ENCODE peak calls at places on chromosome 20, in five cellular contexts. One of them, this sample, is unnamed.

GRCh38 chr20:36465109-36466080 is 75.9 kb upstream of the MYL9 start:
- DNase-seq in heart left ventricle: no peak
- DNase-seq in PC-3: peak; percentile 91
- DNase-seq in tibial artery: peak; percentile 68
- DNase-seq in hepatocyte: peak; percentile 70
- DNase-seq in this sample: no peak

GRCh38 chr20:51488331-51488730 is 54.2 kb downstream of the NFATC2 start:
- DNase-seq in heart left ventricle: no peak
- DNase-seq in PC-3: no peak
- DNase-seq in tibial artery: no peak
- DNase-seq in hepatocyte: no peak
- DNase-seq in this sample: no peak

GRCh38 chr20:13567663-13568062 is 71.1 kb downstream of the TASP1 start:
- DNase-seq in heart left ventricle: no peak
- DNase-seq in PC-3: no peak
- DNase-seq in tibial artery: no peak
- DNase-seq in hepatocyte: no peak
- DNase-seq in this sample: no peak

GRCh38 chr20:56554869-56555268 is 21.8 kb downstream of the FAM209B start:
- DNase-seq in heart left ventricle: peak; percentile 76
- DNase-seq in PC-3: peak; percentile 99
- DNase-seq in tibial artery: no peak
- DNase-seq in hepatocyte: peak; percentile 75
- DNase-seq in this sample: peak; percentile 37

GRCh38 chr20:51563141-51563596 is 20.6 kb upstream of the NFATC2 start:
- DNase-seq in heart left ventricle: no peak
- DNase-seq in PC-3: no peak
- DNase-seq in tibial artery: no peak
- DNase-seq in hepatocyte: peak; percentile 29
- DNase-seq in this sample: no peak

GRCh38 chr20:24891546-24892393 is 57.3 kb upstream of the CST7 start:
- DNase-seq in heart left ventricle: no peak
- DNase-seq in PC-3: no peak
- DNase-seq in tibial artery: no peak
- DNase-seq in hepatocyte: no peak
- DNase-seq in this sample: no peak

GRCh38 chr20:40646321-40647212 is 42.5 kb downstream of the MAFB start:
- DNase-seq in heart left ventricle: no peak
- DNase-seq in PC-3: no peak
- DNase-seq in tibial artery: no peak
- DNase-seq in hepatocyte: no peak
- DNase-seq in this sample: peak; percentile 28

GRCh38 chr20:53872081-53872541 is 198.3 kb downstream of the BCAS1 start:
- DNase-seq in heart left ventricle: no peak
- DNase-seq in PC-3: no peak
- DNase-seq in tibial artery: no peak
- DNase-seq in hepatocyte: no peak
- DNase-seq in this sample: no peak

GRCh38 chr20:14616003-14616402 is 278.6 kb upstream of the FLRT3 start:
- DNase-seq in heart left ventricle: no peak
- DNase-seq in PC-3: peak; percentile 89
- DNase-seq in tibial artery: no peak
- DNase-seq in hepatocyte: no peak
- DNase-seq in this sample: no peak

GRCh38 chr20:24784607-24785006 is 164.5 kb upstream of the CST7 start:
- DNase-seq in heart left ventricle: no peak
- DNase-seq in PC-3: no peak
- DNase-seq in tibial artery: no peak
- DNase-seq in hepatocyte: no peak
- DNase-seq in this sample: no peak

GRCh38 chr20:50578061-50578777 is 68.0 kb downstream of the PTPN1 start:
- DNase-seq in heart left ventricle: no peak
- DNase-seq in PC-3: no peak
- DNase-seq in tibial artery: no peak
- DNase-seq in hepatocyte: no peak
- DNase-seq in this sample: no peak

GRCh38 chr20:40711078-40711477 is 22.0 kb upstream of the MAFB start:
- DNase-seq in heart left ventricle: no peak
- DNase-seq in PC-3: no peak
- DNase-seq in tibial artery: no peak
- DNase-seq in hepatocyte: no peak
- DNase-seq in this sample: peak; percentile 13

GRCh38 chr20:25223179-25223661 is 24.7 kb upstream of the PYGB start:
- DNase-seq in heart left ventricle: no peak
- DNase-seq in PC-3: peak; percentile 99
- DNase-seq in tibial artery: peak; percentile 56
- DNase-seq in hepatocyte: peak; percentile 84
- DNase-seq in this sample: peak; percentile 39

GRCh38 chr20:50320910-50321796 is 130.5 kb downstream of the CEBPB start:
- DNase-seq in heart left ventricle: peak; percentile 72
- DNase-seq in PC-3: peak; percentile 98
- DNase-seq in tibial artery: peak; percentile 98
- DNase-seq in hepatocyte: peak; percentile 96
- DNase-seq in this sample: peak; percentile 93

GRCh38 chr20:22374678-22375590 is 209.4 kb downstream of the FOXA2 start:
- DNase-seq in heart left ventricle: no peak
- DNase-seq in PC-3: peak; percentile 76
- DNase-seq in tibial artery: no peak
- DNase-seq in hepatocyte: no peak
- DNase-seq in this sample: no peak

GRCh38 chr20:62248890-62249560 is 10.7 kb downstream of the OSBPL2 start:
- DNase-seq in heart left ventricle: no peak
- DNase-seq in PC-3: no peak
- DNase-seq in tibial artery: no peak
- DNase-seq in hepatocyte: no peak
- DNase-seq in this sample: no peak

GRCh38 chr20:48008850-48009535 is 223.7 kb upstream of the SULF2 start:
- DNase-seq in heart left ventricle: no peak
- DNase-seq in PC-3: no peak
- DNase-seq in tibial artery: no peak
- DNase-seq in hepatocyte: no peak
- DNase-seq in this sample: no peak

GRCh38 chr20:59748555-59749292 is 144.4 kb downstream of the PHACTR3 start:
- DNase-seq in heart left ventricle: no peak
- DNase-seq in PC-3: no peak
- DNase-seq in tibial artery: no peak
- DNase-seq in hepatocyte: no peak
- DNase-seq in this sample: no peak

GRCh38 chr20:50844430-50845100 is 49.7 kb downstream of the BCAS4 start:
- DNase-seq in heart left ventricle: no peak
- DNase-seq in PC-3: peak; percentile 74
- DNase-seq in tibial artery: no peak
- DNase-seq in hepatocyte: no peak
- DNase-seq in this sample: peak; percentile 39

GRCh38 chr20:11098888-11099287 is 425.1 kb upstream of the JAG1 start:
- DNase-seq in heart left ventricle: no peak
- DNase-seq in PC-3: peak; percentile 62
- DNase-seq in tibial artery: no peak
- DNase-seq in hepatocyte: no peak
- DNase-seq in this sample: no peak

GRCh38 chr20:44496976-44497375 is 21.3 kb downstream of the TTPAL start:
- DNase-seq in heart left ventricle: no peak
- DNase-seq in PC-3: peak; percentile 98
- DNase-seq in tibial artery: no peak
- DNase-seq in hepatocyte: no peak
- DNase-seq in this sample: no peak

GRCh38 chr20:44817143-44817910 is 7.0 kb upstream of the RIMS4 start:
- DNase-seq in heart left ventricle: no peak
- DNase-seq in PC-3: no peak
- DNase-seq in tibial artery: no peak
- DNase-seq in hepatocyte: no peak
- DNase-seq in this sample: no peak

GRCh38 chr20:60007452-60007851 is 49.2 kb downstream of the CDH26 start:
- DNase-seq in heart left ventricle: no peak
- DNase-seq in PC-3: no peak
- DNase-seq in tibial artery: no peak
- DNase-seq in hepatocyte: no peak
- DNase-seq in this sample: no peak

GRCh38 chr20:4905195-4905594 is 96.1 kb downstream of the SLC23A2 start:
- DNase-seq in heart left ventricle: no peak
- DNase-seq in PC-3: no peak
- DNase-seq in tibial artery: no peak
- DNase-seq in hepatocyte: no peak
- DNase-seq in this sample: peak; percentile 4

GRCh38 chr20:4912380-4913142 is 88.7 kb downstream of the SLC23A2 start:
- DNase-seq in heart left ventricle: no peak
- DNase-seq in PC-3: no peak
- DNase-seq in tibial artery: no peak
- DNase-seq in hepatocyte: no peak
- DNase-seq in this sample: no peak

GRCh38 chr20:4905612-4906011 is 95.7 kb downstream of the SLC23A2 start:
- DNase-seq in heart left ventricle: no peak
- DNase-seq in PC-3: peak; percentile 12
- DNase-seq in tibial artery: no peak
- DNase-seq in hepatocyte: no peak
- DNase-seq in this sample: no peak

GRCh38 chr20:4913147-4913546 is 88.2 kb downstream of the SLC23A2 start:
- DNase-seq in heart left ventricle: no peak
- DNase-seq in PC-3: no peak
- DNase-seq in tibial artery: no peak
- DNase-seq in hepatocyte: no peak
- DNase-seq in this sample: no peak

GRCh38 chr20:4910951-4911350 is 90.4 kb downstream of the SLC23A2 start:
- DNase-seq in heart left ventricle: no peak
- DNase-seq in PC-3: no peak
- DNase-seq in tibial artery: no peak
- DNase-seq in hepatocyte: no peak
- DNase-seq in this sample: no peak
- H3K27ac ChIP-seq in heart left ventricle: no peak overlapping the region
- H3K27ac ChIP-seq in PC-3: no peak overlapping the region
- H3K27ac ChIP-seq in tibial artery: no peak overlapping the region
- H3K27ac ChIP-seq in hepatocyte: no peak overlapping the region
- H3K27ac ChIP-seq in this sample: no peak overlapping the region

DNA sequence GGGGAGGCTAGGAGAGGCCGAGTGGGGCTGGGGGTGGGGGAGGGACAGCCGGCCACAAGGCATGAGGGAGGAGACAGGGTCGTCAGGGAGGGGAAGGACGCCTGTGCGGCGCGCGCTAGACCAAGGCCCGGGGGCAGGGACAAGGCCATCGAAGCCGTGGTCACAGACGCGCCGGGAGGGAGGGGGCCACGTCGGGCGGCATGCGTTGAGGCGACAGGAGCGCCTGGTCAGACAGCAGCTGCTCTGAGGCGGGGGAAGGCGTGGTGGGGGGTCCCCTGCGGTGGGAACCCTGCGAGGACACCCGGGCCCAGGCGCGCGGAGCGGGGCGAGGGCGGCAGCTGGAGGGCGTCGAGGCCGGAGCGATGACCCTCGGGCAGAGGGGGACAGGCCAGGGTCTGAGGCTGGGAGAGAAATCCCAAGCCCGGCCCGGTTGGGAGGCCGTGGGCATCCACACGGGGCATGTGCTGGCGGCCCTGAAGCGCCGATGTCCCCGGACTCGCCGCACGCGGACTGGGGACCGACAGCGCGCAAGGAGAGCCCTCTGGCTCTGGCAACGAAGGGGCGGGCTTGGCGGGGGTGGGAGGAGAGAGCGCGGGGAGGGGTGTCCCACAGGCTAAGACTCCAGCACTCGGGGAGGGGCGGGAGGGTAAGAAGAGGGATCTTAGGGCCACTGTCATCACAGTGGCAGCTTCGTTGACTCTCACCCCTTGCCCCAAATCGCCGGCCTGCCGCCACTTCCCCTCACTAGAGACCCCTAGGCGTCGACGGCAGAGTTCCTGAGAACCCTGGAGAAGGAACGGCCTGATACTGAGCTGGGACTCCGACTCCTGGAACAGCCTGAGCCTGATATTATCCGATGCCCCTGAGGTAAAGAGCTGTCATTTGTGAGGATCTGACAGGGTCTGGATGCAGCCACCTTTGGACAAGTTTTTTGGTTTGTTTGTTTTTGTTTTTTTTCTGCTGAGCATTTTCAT is 5.0 kb downstream of the TMEM239 start:
- DNase-seq in heart left ventricle: no peak
- DNase-seq in PC-3: no peak
- DNase-seq in tibial artery: peak; percentile 54
- DNase-seq in hepatocyte: no peak
- DNase-seq in this sample: no peak
- H3K27ac ChIP-seq in heart left ventricle: no peak overlapping the region
- H3K27ac ChIP-seq in PC-3: no peak overlapping the region
- H3K27ac ChIP-seq in tibial artery: no peak overlapping the region
- H3K27ac ChIP-seq in hepatocyte: peak overlapping the region; percentile 74
- H3K27ac ChIP-seq in this sample: no peak overlapping the region

DNA sequence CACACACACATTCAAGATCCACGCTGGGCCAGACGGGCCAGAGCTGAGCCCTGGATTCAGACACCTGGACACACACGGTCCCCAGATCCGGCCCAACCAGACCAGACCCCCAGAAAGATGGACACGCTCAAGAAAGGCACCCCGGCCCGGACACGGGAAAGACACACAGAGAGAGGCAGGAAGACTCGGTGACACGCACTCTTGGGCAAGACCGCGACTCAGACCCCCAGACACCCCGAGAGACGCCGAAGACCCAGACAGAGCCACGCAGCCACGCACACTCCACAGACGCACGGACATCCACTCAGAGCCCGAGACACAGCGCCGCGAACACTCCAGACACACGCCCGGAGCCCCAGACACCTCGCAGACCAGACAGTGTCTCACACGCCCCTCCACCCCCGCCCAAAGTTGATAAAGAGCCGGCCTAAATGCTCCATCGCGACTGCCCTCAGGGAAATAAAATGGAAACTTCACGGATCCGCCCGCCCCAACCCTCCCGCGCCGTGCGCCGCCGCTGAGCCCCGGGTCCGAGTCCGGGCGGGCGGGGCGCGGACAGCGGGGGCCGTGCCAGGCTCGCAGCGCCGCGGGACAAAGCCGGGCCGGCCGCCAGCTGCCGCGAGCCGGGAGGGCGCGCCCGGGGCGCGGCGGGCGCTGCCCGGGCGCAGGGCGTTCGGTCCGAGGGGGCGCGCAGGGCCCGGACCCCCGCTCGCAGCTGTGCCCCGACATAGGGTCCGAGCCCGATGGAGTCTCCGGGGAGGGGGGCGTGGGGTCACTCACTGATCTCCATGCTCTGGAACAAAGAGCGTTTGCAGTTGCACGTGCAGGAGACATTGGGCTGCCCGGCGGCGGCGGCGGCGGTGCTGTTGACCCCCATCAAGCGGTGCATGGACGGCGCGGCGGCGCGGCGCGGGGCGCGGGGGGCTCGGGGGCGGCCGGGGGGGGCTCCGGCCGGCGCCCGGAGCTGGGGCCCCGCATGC is 831 bp downstream of the PMEPA1 start:
- DNase-seq in heart left ventricle: peak; percentile 32
- DNase-seq in PC-3: no peak
- DNase-seq in tibial artery: no peak
- DNase-seq in hepatocyte: peak; percentile 56
- DNase-seq in this sample: peak; percentile 91
- H3K27ac ChIP-seq in heart left ventricle: peak overlapping the region; percentile 80
- H3K27ac ChIP-seq in PC-3: peak overlapping the region; percentile 51
- H3K27ac ChIP-seq in tibial artery: peak overlapping the region; percentile 96
- H3K27ac ChIP-seq in hepatocyte: peak overlapping the region; percentile 65
- H3K27ac ChIP-seq in this sample: peak overlapping the region; percentile 49

GRCh38 chr20:49297605-49298530 is 20.0 kb upstream of the ZNFX1 start:
- DNase-seq in heart left ventricle: no peak
- DNase-seq in PC-3: no peak
- DNase-seq in tibial artery: no peak
- DNase-seq in hepatocyte: no peak
- DNase-seq in this sample: no peak
- H3K27ac ChIP-seq in heart left ventricle: no peak overlapping the region
- H3K27ac ChIP-seq in PC-3: no peak overlapping the region
- H3K27ac ChIP-seq in tibial artery: no peak overlapping the region
- H3K27ac ChIP-seq in hepatocyte: no peak overlapping the region
- H3K27ac ChIP-seq in this sample: peak overlapping the region; percentile 48